ENCODE peak calls at places on chromosomes 16 and 17, in nine cellular contexts. H, X, M, L, G, Z, A, J and P are unnamed samples.

GRCh38 chr16:11134722-11135121 is 121.3 kb downstream of the SOCS1 start:
- DNase-seq in L (no peak), H (no peak), A (no peak), G (no peak), M (no peak), Z (no peak), X (no peak), J (no peak), P (no peak)

GRCh38 chr17:40091691-40092397 is 8.5 kb downstream of the NR1D1 start:
- DNase-seq in M (no peak), X (no peak), L (no peak), H (no peak), J (peak; percentile 41), A (no peak), Z (no peak), G (no peak), P (no peak)

GRCh38 chr16:720990-721764 is at the start of gene ANTKMT:
- DNase-seq in Z (peak; percentile 88), L (peak; percentile 28), X (peak; percentile 84), H (peak; percentile 36), M (peak; percentile 68), A (peak; percentile 89), J (peak; percentile 68), G (peak; percentile 88), P (no peak)

GRCh38 chr17:31095239-31096105 is 695 bp downstream of the NF1 start:
- DNase-seq in X (peak; percentile 38), G (peak; percentile 53), L (no peak), A (peak; percentile 72), H (peak; percentile 53), Z (peak; percentile 69), J (peak; percentile 34), M (peak; percentile 37), P (no peak)

GRCh38 chr16:58393138-58393504 is 850 bp downstream of the GINS3 start:
- DNase-seq in X (no peak), H (no peak), J (no peak), G (no peak), M (no peak), Z (peak; percentile 18), A (no peak), L (no peak), P (no peak)

GRCh38 chr17:80360396-80360795 is 54.6 kb upstream of the ENDOV start:
- DNase-seq in J (no peak), A (peak; percentile 37), Z (no peak), M (no peak), L (no peak), X (no peak), G (no peak), H (no peak), P (no peak)

GRCh38 chr17:66548158-66548557 is 245.7 kb downstream of the PRKCA start:
- DNase-seq in G (peak; percentile 56), J (no peak), M (peak; percentile 33), X (peak; percentile 24), A (no peak), L (no peak), H (no peak), Z (no peak), P (no peak)

GRCh38 chr17:47692137-47692894 is 1.6 kb upstream of the TBKBP1 start:
- DNase-seq in G (no peak), A (no peak), H (no peak), M (no peak), L (no peak), Z (no peak), J (no peak), X (no peak), P (no peak)

GRCh38 chr17:58189436-58190146 is 2.9 kb upstream of the EPX start:
- DNase-seq in M (peak; percentile 74), H (peak; percentile 12), J (peak; percentile 32), Z (no peak), X (no peak), A (no peak), G (no peak), L (peak; percentile 80), P (peak; percentile 23)

GRCh38 chr17:2701161-2701995 is 10.2 kb downstream of the CLUH start:
- DNase-seq in M (no peak), G (no peak), J (no peak), A (peak; percentile 48), L (no peak), H (no peak), Z (no peak), X (no peak), P (no peak)

GRCh38 chr17:866568-867087 is 84.5 kb downstream of the MRM3 start:
- DNase-seq in Z (no peak), X (no peak), G (no peak), A (no peak), H (no peak), J (no peak), L (no peak), M (no peak), P (no peak)

GRCh38 chr16:81593481-81593880 is 148.9 kb downstream of the CMIP start:
- DNase-seq in L (no peak), G (no peak), J (no peak), H (no peak), M (no peak), A (no peak), X (no peak), Z (no peak), P (no peak)
- H3K4me3 ChIP-seq in L (no peak overlapping the region), G (no peak overlapping the region), J (no peak overlapping the region), H (no peak overlapping the region), M (no peak overlapping the region), A (no peak overlapping the region), X (no peak overlapping the region), Z (no peak overlapping the region), P (no peak overlapping the region)

GRCh38 chr16:8818499-8819270 is 21.0 kb downstream of the PMM2 start:
- DNase-seq in Z (no peak), J (no peak), G (no peak), M (peak; percentile 8), X (no peak), L (no peak), H (no peak), A (no peak), P (no peak)

GRCh38 chr16:8816967-8817662 is 19.5 kb downstream of the PMM2 start:
- DNase-seq in L (no peak), J (no peak), Z (no peak), G (no peak), A (no peak), X (peak; percentile 28), H (no peak), M (no peak), P (no peak)

GRCh38 chr16:8812162-8812843 is 14.7 kb downstream of the PMM2 start:
- DNase-seq in X (no peak), A (no peak), H (no peak), Z (no peak), G (no peak), M (no peak), J (no peak), L (no peak), P (no peak)

GRCh38 chr16:8819635-8820034 is 22.0 kb downstream of the PMM2 start:
- DNase-seq in M (no peak), A (no peak), J (no peak), H (no peak), Z (no peak), G (no peak), L (no peak), X (no peak), P (no peak)

DNA sequence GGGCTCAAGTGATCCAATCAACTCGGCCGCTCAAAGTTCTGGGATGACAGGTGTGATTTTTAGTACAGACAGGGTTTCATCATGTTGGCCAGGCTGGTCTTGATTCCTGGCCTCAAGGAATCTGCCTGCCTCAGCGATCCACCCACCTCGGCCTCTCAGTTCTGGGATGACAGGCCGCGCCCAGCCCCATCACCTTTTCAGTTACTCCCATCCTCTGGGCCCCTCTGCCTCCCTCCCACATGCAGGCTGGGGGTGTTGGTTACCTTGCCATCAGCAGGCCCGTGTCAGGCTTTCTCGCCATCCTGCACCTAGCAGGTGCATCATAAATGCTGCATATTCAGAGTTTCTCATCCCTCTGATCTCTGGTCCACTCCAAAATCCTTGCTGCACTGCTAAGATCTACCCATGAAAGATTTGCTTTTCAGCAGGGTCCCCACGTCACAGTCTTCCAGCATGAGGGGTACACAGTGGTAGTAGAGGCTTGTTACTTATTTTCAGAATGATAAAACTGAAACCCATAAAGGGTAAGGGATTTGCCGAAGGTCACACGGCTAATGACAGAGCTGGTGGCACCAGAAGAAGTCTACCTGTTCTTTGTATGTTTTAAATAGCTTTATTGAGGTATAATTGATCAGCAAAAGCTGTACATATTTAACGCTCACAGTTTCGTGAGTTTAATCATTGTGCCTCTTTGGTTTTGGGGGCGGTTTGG is 16.6 kb downstream of the PMM2 start:
- DNase-seq in Z (no peak), J (no peak), L (no peak), H (no peak), X (no peak), M (no peak), G (no peak), A (no peak), P (no peak)
- H3K27ac ChIP-seq in Z (no peak overlapping the region), J (no peak overlapping the region), L (no peak overlapping the region), H (no peak overlapping the region), X (no peak overlapping the region), M (no peak overlapping the region), G (no peak overlapping the region), A (no peak overlapping the region), P (no peak overlapping the region)

DNA sequence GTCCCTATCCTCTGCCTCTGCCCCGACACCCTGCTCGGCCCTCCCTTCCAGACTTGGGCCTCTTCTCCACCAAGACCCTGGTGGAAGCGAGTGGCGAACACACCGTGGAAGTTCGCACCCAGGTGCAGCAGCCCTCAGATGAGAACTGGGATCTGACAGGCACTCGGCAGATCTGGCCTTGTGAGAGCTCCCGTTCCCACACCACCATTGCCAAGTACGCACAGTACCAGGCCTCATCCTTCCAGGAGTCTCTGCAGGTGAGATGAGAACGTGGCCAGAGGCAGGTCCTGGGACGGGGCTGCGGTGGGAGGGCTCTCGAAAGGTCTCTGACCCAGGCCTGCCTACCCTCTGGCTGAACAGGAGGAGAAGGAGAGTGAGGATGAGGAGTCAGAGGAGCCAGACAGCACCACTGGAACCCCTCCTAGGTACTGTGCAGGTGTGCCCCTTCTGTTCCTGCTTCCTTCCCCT is 3.9 kb upstream of the TMEM88 start:
- DNase-seq in A (peak; percentile 58), Z (no peak), J (peak; percentile 12), L (no peak), H (no peak), M (no peak), X (no peak), G (no peak), P (no peak)
- H3K4me3 ChIP-seq in A (peak overlapping the region; percentile 5), Z (no peak overlapping the region), J (peak overlapping the region; percentile 19), L (no peak overlapping the region), H (no peak overlapping the region), M (no peak overlapping the region), X (peak overlapping the region; percentile 64), G (peak overlapping the region; percentile 44), P (no peak overlapping the region)

GRCh38 chr16:70701998-70702397 is 16.1 kb upstream of the MTSS2 start:
- DNase-seq in X (no peak), H (no peak), L (no peak), G (no peak), A (no peak), J (no peak), Z (no peak), M (no peak), P (no peak)

GRCh38 chr16:70700101-70701020 is 14.5 kb upstream of the MTSS2 start:
- DNase-seq in H (no peak), M (no peak), J (peak; percentile 77), L (no peak), X (no peak), A (no peak), G (no peak), Z (no peak), P (no peak)

GRCh38 chr16:70701036-70701435 is 15.2 kb upstream of the MTSS2 start:
- DNase-seq in M (no peak), X (no peak), H (no peak), Z (no peak), J (no peak), G (no peak), L (no peak), A (no peak), P (no peak)

GRCh38 chr16:70702624-70703023 is 16.8 kb upstream of the MTSS2 start:
- DNase-seq in A (no peak), H (no peak), L (no peak), M (no peak), J (no peak), Z (no peak), G (no peak), X (no peak), P (no peak)

GRCh38 chr16:70701596-70701995 is 15.7 kb upstream of the MTSS2 start:
- DNase-seq in L (no peak), M (no peak), H (no peak), J (no peak), X (no peak), Z (no peak), A (no peak), G (no peak), P (no peak)
- H3K27ac ChIP-seq in L (no peak overlapping the region), M (peak overlapping the region; percentile 97), H (peak overlapping the region; percentile 92), J (no peak overlapping the region), X (no peak overlapping the region), Z (no peak overlapping the region), A (no peak overlapping the region), G (no peak overlapping the region), P (peak overlapping the region; percentile 99)